ENCODE peak calls at places on chromosomes 3 and 15, in eight cellular contexts. R, D, N, L, T, H, S and W are unnamed samples.
A peak's percentile ranks its signal among the peaks of the same experiment; 100 is the strongest.

GRCh38 chr15:88396382-88396781 is 70.8 kb downstream of the MRPL46 start:
- DNase-seq in R (no peak), D (no peak), N (no peak), L (no peak), T (no peak), H (no peak), S (no peak), W (no peak)

GRCh38 chr3:56303508-56303907 is 164.8 kb downstream of the ERC2 start:
- DNase-seq in R (no peak), D (no peak), N (no peak), L (peak; percentile 65), T (peak; percentile 79), H (peak; percentile 79), S (no peak), W (peak; percentile 30)

GRCh38 chr3:48990636-48991421 is 788 bp downstream of the P4HTM start:
- DNase-seq in R (no peak), D (no peak), N (no peak), L (peak; percentile 13), T (peak; percentile 51), H (peak; percentile 63), S (no peak), W (no peak)

GRCh38 chr15:25804451-25804850 is 58.7 kb downstream of the ATP10A start:
- DNase-seq in R (no peak), D (no peak), N (no peak), L (no peak), T (no peak), H (no peak), S (no peak), W (no peak)

GRCh38 chr3:110576962-110577361 is 494.7 kb upstream of the NECTIN3 start:
- DNase-seq in R (no peak), D (no peak), N (no peak), L (peak; percentile 89), T (no peak), H (peak; percentile 74), S (peak; percentile 90), W (no peak)

GRCh38 chr3:197372076-197372661 is 73.8 kb upstream of the DLG1 start:
- DNase-seq in R (no peak), D (no peak), N (no peak), L (peak; percentile 92), T (no peak), H (no peak), S (peak; percentile 72), W (peak; percentile 1)

GRCh38 chr3:158991146-158991705 is 189.4 kb downstream of the MFSD1 start:
- DNase-seq in R (no peak), D (no peak), N (no peak), L (no peak), T (peak; percentile 3), H (peak; percentile 90), S (no peak), W (no peak)

GRCh38 chr15:93029613-93030429 is 59.2 kb downstream of the RGMA start:
- DNase-seq in R (no peak), D (no peak), N (no peak), L (peak; percentile 19), T (no peak), H (no peak), S (no peak), W (peak; percentile 33)

GRCh38 chr15:35374661-35375060 is 171.3 kb downstream of the DPH6 start:
- DNase-seq in R (no peak), D (no peak), N (no peak), L (no peak), T (no peak), H (no peak), S (no peak), W (no peak)

GRCh38 chr3:190581041-190581501 is 67.2 kb downstream of the IL1RAP start:
- DNase-seq in R (no peak), D (no peak), N (no peak), L (peak; percentile 11), T (no peak), H (no peak), S (no peak), W (no peak)

GRCh38 chr15:64589435-64590084 is 129.2 kb downstream of the ZNF609 start:
- DNase-seq in R (no peak), D (no peak), N (no peak), L (no peak), T (no peak), H (no peak), S (no peak), W (no peak)

GRCh38 chr15:85745525-85745924 is 49.2 kb downstream of the KLHL25 start:
- DNase-seq in R (no peak), D (no peak), N (no peak), L (no peak), T (no peak), H (no peak), S (no peak), W (no peak)

GRCh38 chr3:131738095-131738494 is 235.3 kb upstream of the MRPL3 start:
- DNase-seq in R (no peak), D (no peak), N (no peak), L (no peak), T (no peak), H (no peak), S (no peak), W (no peak)

GRCh38 chr15:40379853-40380252 is 2.7 kb upstream of the KNSTRN start:
- DNase-seq in R (peak; percentile 35), D (no peak), N (no peak), L (peak; percentile 91), T (no peak), H (no peak), S (peak; percentile 79), W (no peak)

GRCh38 chr15:62359416-62359815 is 194.3 kb upstream of the C2CD4B start:
- DNase-seq in R (no peak), D (no peak), N (no peak), L (no peak), T (no peak), H (no peak), S (no peak), W (no peak)

GRCh38 chr15:57610130-57610529 is 18.4 kb downstream of the MYZAP start:
- DNase-seq in R (peak; percentile 73), D (no peak), N (no peak), L (peak; percentile 76), T (no peak), H (no peak), S (peak; percentile 54), W (no peak)

GRCh38 chr3:48661501-48662139 is 1.1 kb downstream of the CELSR3 start:
- DNase-seq in R (peak; percentile 61), D (peak; percentile 82), N (peak; percentile 82), L (peak; percentile 44), T (peak; percentile 70), H (peak; percentile 87), S (no peak), W (peak; percentile 92)

GRCh38 chr3:61808526-61808925 is 247.2 kb downstream of the PTPRG start:
- DNase-seq in R (peak; percentile 67), D (no peak), N (no peak), L (no peak), T (no peak), H (no peak), S (no peak), W (no peak)

GRCh38 chr15:78067328-78068241 is 9.9 kb downstream of the TBC1D2B start:
- DNase-seq in R (no peak), D (no peak), N (no peak), L (no peak), T (no peak), H (no peak), S (no peak), W (no peak)

GRCh38 chr3:140922634-140923033 is 19.0 kb upstream of the SLC25A36 start:
- DNase-seq in R (no peak), D (no peak), N (no peak), L (peak; percentile 33), T (peak; percentile 12), H (no peak), S (no peak), W (peak; percentile 28)

GRCh38 chr15:42038401-42038800 is 17.6 kb upstream of the PLA2G4E start:
- DNase-seq in R (no peak), D (no peak), N (no peak), L (no peak), T (no peak), H (no peak), S (no peak), W (no peak)

GRCh38 chr15:42036991-42037390 is 16.1 kb upstream of the PLA2G4E start:
- DNase-seq in R (no peak), D (no peak), N (no peak), L (no peak), T (no peak), H (no peak), S (no peak), W (no peak)

GRCh38 chr15:42036112-42036905 is 15.5 kb upstream of the PLA2G4E start:
- DNase-seq in R (no peak), D (no peak), N (no peak), L (no peak), T (no peak), H (peak; percentile 59), S (no peak), W (no peak)

GRCh38 chr15:42035362-42035761 is 14.5 kb upstream of the PLA2G4E start:
- DNase-seq in R (no peak), D (no peak), N (no peak), L (no peak), T (peak; percentile 65), H (peak; percentile 52), S (no peak), W (peak; percentile 68)

DNA sequence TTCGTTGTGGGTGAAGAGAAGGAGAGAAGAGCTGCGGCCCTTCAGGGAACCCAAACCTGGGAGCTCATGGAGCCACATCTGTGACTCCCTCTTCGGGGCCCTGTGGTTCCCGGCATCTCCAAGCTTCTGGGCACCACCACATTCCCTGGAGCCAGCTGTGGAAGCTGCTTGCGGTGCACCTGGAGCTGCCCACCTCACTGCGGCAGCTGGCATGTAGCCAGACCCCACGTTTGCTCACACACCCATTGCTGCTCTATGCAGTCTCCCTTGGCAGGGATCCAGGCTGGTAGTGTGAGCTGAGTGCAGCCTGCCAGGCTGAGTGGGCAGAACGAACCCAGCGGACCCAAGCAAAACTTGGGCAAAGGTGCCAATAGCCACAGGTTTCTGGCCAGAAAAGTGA is 16.8 kb upstream of the PLA2G4E start:
- DNase-seq in R (no peak), D (no peak), N (no peak), L (no peak), T (no peak), H (no peak), S (no peak), W (no peak)
- TF ChIP-seq CTCF in R (no peak), D (no peak), N (no peak), L (no peak), T (no peak), H (no peak), S (no peak), W (no peak)

GRCh38 chr3:194487289-194488006 is 646 bp upstream of the ATP13A3 start:
- DNase-seq in R (peak; percentile 32), D (peak; percentile 53), N (no peak), L (no peak), T (peak; percentile 80), H (peak; percentile 57), S (no peak), W (peak; percentile 69)
- TF ChIP-seq CTCF in R (no peak), D (no peak), N (no peak), L (no peak), T (no peak), H (no peak), S (no peak), W (no peak)

GRCh38 chr3:123267821-123268220 is 66.1 kb downstream of the SEC22A start:
- DNase-seq in R (no peak), D (no peak), N (no peak), L (no peak), T (no peak), H (no peak), S (no peak), W (no peak)
- TF ChIP-seq CTCF in R (no peak), D (no peak), N (no peak), L (no peak), T (no peak), H (peak; percentile 44), S (no peak), W (no peak)

GRCh38 chr15:66014022-66014421 is 144.7 kb downstream of the RAB11A start:
- DNase-seq in R (no peak), D (no peak), N (no peak), L (no peak), T (no peak), H (no peak), S (no peak), W (no peak)
- TF ChIP-seq CTCF in R (no peak), D (no peak), N (no peak), L (no peak), T (no peak), H (no peak), S (no peak), W (no peak)